ENCODE peak calls at places on chromosomes 7 and 10, in ten cellular contexts. R is H7; C is Peyer's patch; Q is cardiac muscle cell; S is activated CD8-positive, alpha-beta T cell treated with anti-CD3 and anti-CD28 coated beads for 36 hours; N is IMR-90; V is AG08396; P is RKO; W is skeletal muscle cell; F is endothelial cell. L is an unnamed sample.

GRCh38 chr7:106346678-106347217 is 62.0 kb upstream of the NAMPT start:
- DNase-seq in F (no peak), V (peak), P (peak), N (peak), W (peak), R (no peak), Q (peak), S (peak), C (no peak), L (no peak)

GRCh38 chr7:148327379-148327778 is 263.2 kb upstream of the C7orf33 start:
- DNase-seq in V (no peak), W (no peak), C (no peak), S (no peak), P (peak), F (no peak), N (no peak), R (no peak), Q (no peak), L (no peak)

GRCh38 chr7:13981070-13981469 is 8.4 kb downstream of the ETV1 start:
- DNase-seq in N (peak), F (peak), V (peak), P (peak), S (no peak), W (peak), C (no peak), R (peak), Q (peak), L (no peak)

GRCh38 chr10:117253908-117254307 is 13.0 kb downstream of the SLC18A2 start:
- DNase-seq in C (no peak), V (no peak), P (no peak), W (no peak), R (no peak), S (no peak), Q (no peak), F (no peak), N (no peak), L (no peak)

GRCh38 chr7:7884855-7885254 is 83.7 kb upstream of the GLCCI1 start:
- DNase-seq in C (no peak), V (no peak), S (no peak), N (peak), F (no peak), P (peak), W (no peak), Q (peak), R (no peak), L (no peak)

GRCh38 chr7:16137944-16138343 is 283.4 kb downstream of the CRPPA start:
- DNase-seq in V (no peak), R (no peak), W (no peak), C (no peak), F (no peak), P (no peak), S (no peak), N (no peak), Q (no peak), L (no peak)

GRCh38 chr10:97426776-97427570 is 982 bp downstream of the PGAM1 start:
- DNase-seq in F (peak), N (no peak), R (peak), W (no peak), P (peak), S (no peak), C (no peak), V (no peak), Q (no peak), L (no peak)

GRCh38 chr10:46255696-46256355 is 31.0 kb upstream of the ANTXRL start:
- DNase-seq in F (peak), N (peak), R (peak), S (peak), V (peak), W (no peak), C (peak), P (peak), Q (peak), L (peak)

GRCh38 chr7:82665966-82666507 is 222.5 kb upstream of the CACNA2D1 start:
- DNase-seq in V (no peak), R (no peak), F (no peak), W (no peak), P (no peak), Q (peak), N (no peak), S (no peak), C (no peak), L (no peak)

L was measured in right lobe of liver.